ENCODE peak calls at places on chromosomes 13 and 19, in four cellular contexts. C, K, R and J are unnamed samples.

GRCh38 chr13:112748947-112749346 is 59.1 kb downstream of the ATP11A start:
- DNase-seq in C (no peak), K (no peak), R (peak; percentile 83), J (no peak)

GRCh38 chr13:40666058-40666904 is at the start of gene FOXO1:
- DNase-seq in C (peak; percentile 95), K (peak; percentile 78), R (peak; percentile 95), J (peak; percentile 96)

GRCh38 chr19:16025108-16026101 is 50.9 kb upstream of the TPM4 start:
- DNase-seq in C (no peak), K (peak; percentile 85), R (no peak), J (no peak)

GRCh38 chr19:17073869-17074627 is 1.2 kb downstream of the HAUS8 start:
- DNase-seq in C (peak; percentile 67), K (no peak), R (no peak), J (no peak)

GRCh38 chr19:7637374-7638256 is 705 bp downstream of the STXBP2 start:
- DNase-seq in C (peak; percentile 95), K (peak; percentile 33), R (peak; percentile 68), J (no peak)

GRCh38 chr13:75454497-75454896 is 27.5 kb downstream of the TBC1D4 start:
- DNase-seq in C (no peak), K (no peak), R (no peak), J (no peak)

GRCh38 chr19:31946491-31946890 is 398.9 kb upstream of the ZNF507 start:
- DNase-seq in C (no peak), K (no peak), R (no peak), J (peak; percentile 46)

GRCh38 chr19:19147344-19147743 is 9.1 kb upstream of the TMEM161A start:
- DNase-seq in C (no peak), K (no peak), R (no peak), J (no peak)

GRCh38 chr19:16096281-16096855 is 15.3 kb upstream of the RAB8A start:
- DNase-seq in C (no peak), K (peak; percentile 36), R (no peak), J (no peak)

GRCh38 chr19:46697142-46697960 is 19.6 kb downstream of the PRKD2 start:
- DNase-seq in C (peak; percentile 95), K (peak; percentile 67), R (peak; percentile 94), J (peak; percentile 91)

GRCh38 chr19:21611659-21612402 is 106.4 kb downstream of the ZNF429 start:
- DNase-seq in C (no peak), K (no peak), R (no peak), J (no peak)

GRCh38 chr13:91144054-91144453 is 203.4 kb upstream of the MIR17HG start:
- DNase-seq in C (no peak), K (no peak), R (no peak), J (no peak)

GRCh38 chr19:55080121-55080914 is 4.6 kb downstream of the EPS8L1 start:
- DNase-seq in C (peak; percentile 92), K (peak; percentile 72), R (peak; percentile 80), J (peak; percentile 89)

GRCh38 chr19:46919324-46919723 is 58.5 kb downstream of the ARHGAP35 start:
- DNase-seq in C (no peak), K (no peak), R (no peak), J (no peak)

DNA sequence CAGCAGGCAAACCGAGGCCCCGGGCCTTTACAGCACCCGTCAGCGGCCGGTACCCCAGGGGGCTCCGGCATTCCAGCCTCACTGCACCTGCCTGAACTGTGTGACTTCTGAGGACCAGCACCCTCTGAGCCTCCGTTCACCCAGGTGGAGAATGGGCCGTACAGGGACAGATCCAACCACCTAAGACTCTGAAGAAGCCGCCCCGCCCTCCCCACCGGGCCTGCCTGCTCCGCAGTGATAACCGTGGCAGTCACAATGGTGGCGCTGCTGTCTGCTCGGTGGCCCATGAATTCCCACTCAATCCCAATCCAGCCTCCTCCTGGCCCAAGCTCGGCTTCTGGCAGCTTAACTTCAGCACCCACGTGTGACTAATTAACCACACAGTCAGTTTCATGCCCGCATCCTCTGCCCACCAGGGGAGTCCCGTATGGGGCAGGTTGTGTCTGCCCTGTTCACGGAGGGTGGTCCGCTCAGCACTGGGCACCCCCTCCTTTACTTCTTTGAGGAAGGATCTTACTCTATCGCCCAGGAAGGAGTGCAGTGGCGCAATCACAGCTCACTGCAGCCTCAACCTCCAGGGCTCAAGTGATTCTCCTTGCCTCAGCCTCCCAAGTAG is 3.4 kb downstream of the TCF3 start:
- DNase-seq in C (peak; percentile 63), K (no peak), R (no peak), J (no peak)
- TF ChIP-seq CTCF in C (no peak), K (no peak), R (no peak), J (no peak)

DNA sequence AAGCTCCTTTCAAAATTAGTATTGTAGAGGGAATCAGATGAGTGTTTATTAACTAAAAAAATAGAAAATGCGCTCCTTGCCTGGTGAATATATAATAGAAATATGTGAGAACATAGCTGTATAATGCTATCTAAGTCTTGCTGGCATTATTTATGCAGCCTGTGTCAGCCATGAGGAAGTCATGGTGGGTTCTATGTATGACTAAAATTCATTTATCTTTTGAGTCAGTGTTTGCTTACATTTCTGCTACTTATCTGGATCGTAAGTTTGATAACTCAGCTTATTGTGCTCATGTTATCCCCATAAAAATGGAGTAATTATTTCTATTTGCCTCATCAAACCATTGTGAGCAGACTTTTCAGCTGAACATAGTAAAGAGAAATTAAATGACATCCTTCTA is 449.3 kb downstream of the OXGR1 start:
- DNase-seq in C (no peak), K (no peak), R (no peak), J (no peak)
- TF ChIP-seq CTCF in C (no peak), K (no peak), R (no peak), J (no peak)

GRCh38 chr13:67439365-67439764 is 209.2 kb upstream of the PCDH9 start:
- DNase-seq in C (no peak), K (no peak), R (no peak), J (no peak)

GRCh38 chr13:67443901-67444300 is 213.8 kb upstream of the PCDH9 start:
- DNase-seq in C (no peak), K (no peak), R (no peak), J (no peak)

GRCh38 chr13:67437246-67437645 is 207.1 kb upstream of the PCDH9 start:
- DNase-seq in C (no peak), K (no peak), R (no peak), J (no peak)

GRCh38 chr13:67440240-67440639 is 210.1 kb upstream of the PCDH9 start:
- DNase-seq in C (no peak), K (no peak), R (no peak), J (no peak)

GRCh38 chr13:67438465-67438864 is 208.3 kb upstream of the PCDH9 start:
- DNase-seq in C (no peak), K (no peak), R (no peak), J (no peak)
- TF ChIP-seq CTCF in C (no peak), K (no peak), R (no peak), J (peak; percentile 34)

GRCh38 chr13:110925023-110925608 is 10.2 kb upstream of the ANKRD10 start:
- DNase-seq in C (no peak), K (peak; percentile 6), R (no peak), J (peak; percentile 34)
- TF ChIP-seq CTCF in C (no peak), K (no peak), R (peak; percentile 32), J (peak; percentile 39)